ENCODE peak calls at places on chromosomes 7 and 10, in five cellular contexts. One of them, this sample, is unnamed.

GRCh38 chr10:118564652-118565051 is 30.8 kb downstream of the PRLHR start:
- DNase-seq in cardiac fibroblast: no peak
- DNase-seq in GM20000: no peak
- DNase-seq in epithelial cell of esophagus: peak; percentile 56
- DNase-seq in right lobe of liver: no peak
- DNase-seq in this sample: no peak

GRCh38 chr10:28983799-28984198 is 305.1 kb upstream of the LYZL1 start:
- DNase-seq in cardiac fibroblast: peak; percentile 42
- DNase-seq in GM20000: no peak
- DNase-seq in epithelial cell of esophagus: no peak
- DNase-seq in right lobe of liver: no peak
- DNase-seq in this sample: no peak

GRCh38 chr10:33240931-33241330 is 93.5 kb downstream of the NRP1 start:
- DNase-seq in cardiac fibroblast: peak; percentile 46
- DNase-seq in GM20000: no peak
- DNase-seq in epithelial cell of esophagus: no peak
- DNase-seq in right lobe of liver: no peak
- DNase-seq in this sample: no peak

GRCh38 chr10:113041324-113041723 is 91.3 kb downstream of the TCF7L2 start:
- DNase-seq in cardiac fibroblast: no peak
- DNase-seq in GM20000: no peak
- DNase-seq in epithelial cell of esophagus: no peak
- DNase-seq in right lobe of liver: no peak
- DNase-seq in this sample: no peak

GRCh38 chr7:142795339-142795863 is 24.6 kb downstream of the PRSS2 start:
- DNase-seq in cardiac fibroblast: no peak
- DNase-seq in GM20000: no peak
- DNase-seq in epithelial cell of esophagus: peak; percentile 5
- DNase-seq in right lobe of liver: no peak
- DNase-seq in this sample: no peak

GRCh38 chr10:100882251-100882643 is 30.5 kb upstream of the SLF2 start:
- DNase-seq in cardiac fibroblast: no peak
- DNase-seq in GM20000: no peak
- DNase-seq in epithelial cell of esophagus: no peak
- DNase-seq in right lobe of liver: no peak
- DNase-seq in this sample: no peak

GRCh38 chr7:43077732-43078391 is 34.6 kb upstream of the HECW1 start:
- DNase-seq in cardiac fibroblast: peak; percentile 50
- DNase-seq in GM20000: no peak
- DNase-seq in epithelial cell of esophagus: no peak
- DNase-seq in right lobe of liver: no peak
- DNase-seq in this sample: no peak

GRCh38 chr10:125844673-125845300 is 21.4 kb downstream of the BCCIP start:
- DNase-seq in cardiac fibroblast: no peak
- DNase-seq in GM20000: no peak
- DNase-seq in epithelial cell of esophagus: no peak
- DNase-seq in right lobe of liver: peak; percentile 73
- DNase-seq in this sample: no peak

GRCh38 chr10:43461950-43462349 is 25.0 kb downstream of the ZNF487 start:
- DNase-seq in cardiac fibroblast: peak; percentile 90
- DNase-seq in GM20000: peak; percentile 78
- DNase-seq in epithelial cell of esophagus: peak; percentile 84
- DNase-seq in right lobe of liver: no peak
- DNase-seq in this sample: no peak

GRCh38 chr10:14547826-14548225 is 217.1 kb upstream of the FRMD4A start:
- DNase-seq in cardiac fibroblast: no peak
- DNase-seq in GM20000: no peak
- DNase-seq in epithelial cell of esophagus: no peak
- DNase-seq in right lobe of liver: no peak
- DNase-seq in this sample: no peak
- TF ChIP-seq CTCF in cardiac fibroblast: no peak
- TF ChIP-seq CTCF in GM20000: no peak
- TF ChIP-seq CTCF in epithelial cell of esophagus: no peak
- TF ChIP-seq CTCF in right lobe of liver: no peak
- TF ChIP-seq CTCF in this sample: no peak

GRCh38 chr7:84946549-84946948 is 240.3 kb downstream of the SEMA3D start:
- DNase-seq in cardiac fibroblast: no peak
- DNase-seq in GM20000: no peak
- DNase-seq in epithelial cell of esophagus: no peak
- DNase-seq in right lobe of liver: no peak
- DNase-seq in this sample: no peak

GRCh38 chr7:84949067-84949466 is 237.8 kb downstream of the SEMA3D start:
- DNase-seq in cardiac fibroblast: peak; percentile 34
- DNase-seq in GM20000: no peak
- DNase-seq in epithelial cell of esophagus: peak; percentile 10
- DNase-seq in right lobe of liver: no peak
- DNase-seq in this sample: no peak

GRCh38 chr7:84949501-84949900 is 237.4 kb downstream of the SEMA3D start:
- DNase-seq in cardiac fibroblast: no peak
- DNase-seq in GM20000: no peak
- DNase-seq in epithelial cell of esophagus: no peak
- DNase-seq in right lobe of liver: no peak
- DNase-seq in this sample: no peak

GRCh38 chr7:84950836-84951235 is 236.0 kb downstream of the SEMA3D start:
- DNase-seq in cardiac fibroblast: peak; percentile 15
- DNase-seq in GM20000: no peak
- DNase-seq in epithelial cell of esophagus: peak; percentile 22
- DNase-seq in right lobe of liver: no peak
- DNase-seq in this sample: no peak

GRCh38 chr7:84948632-84949031 is 238.2 kb downstream of the SEMA3D start:
- DNase-seq in cardiac fibroblast: peak; percentile 19
- DNase-seq in GM20000: no peak
- DNase-seq in epithelial cell of esophagus: no peak
- DNase-seq in right lobe of liver: no peak
- DNase-seq in this sample: no peak
- TF ChIP-seq CTCF in cardiac fibroblast: no peak
- TF ChIP-seq CTCF in GM20000: no peak
- TF ChIP-seq CTCF in epithelial cell of esophagus: no peak
- TF ChIP-seq CTCF in right lobe of liver: no peak
- TF ChIP-seq CTCF in this sample: no peak

GRCh38 chr10:124677871-124678565 is 66.2 kb downstream of the FAM53B start:
- DNase-seq in cardiac fibroblast: peak; percentile 32
- DNase-seq in GM20000: no peak
- DNase-seq in epithelial cell of esophagus: peak; percentile 30
- DNase-seq in right lobe of liver: peak; percentile 42
- DNase-seq in this sample: peak; percentile 55

GRCh38 chr10:124677291-124677690 is 66.9 kb downstream of the FAM53B start:
- DNase-seq in cardiac fibroblast: no peak
- DNase-seq in GM20000: no peak
- DNase-seq in epithelial cell of esophagus: no peak
- DNase-seq in right lobe of liver: peak; percentile 49
- DNase-seq in this sample: peak; percentile 60

GRCh38 chr10:124680675-124681074 is 63.5 kb downstream of the FAM53B start:
- DNase-seq in cardiac fibroblast: no peak
- DNase-seq in GM20000: no peak
- DNase-seq in epithelial cell of esophagus: no peak
- DNase-seq in right lobe of liver: peak; percentile 68
- DNase-seq in this sample: peak; percentile 80

GRCh38 chr10:124679401-124679800 is 64.8 kb downstream of the FAM53B start:
- DNase-seq in cardiac fibroblast: no peak
- DNase-seq in GM20000: no peak
- DNase-seq in epithelial cell of esophagus: no peak
- DNase-seq in right lobe of liver: peak; percentile 45
- DNase-seq in this sample: peak; percentile 33

DNA sequence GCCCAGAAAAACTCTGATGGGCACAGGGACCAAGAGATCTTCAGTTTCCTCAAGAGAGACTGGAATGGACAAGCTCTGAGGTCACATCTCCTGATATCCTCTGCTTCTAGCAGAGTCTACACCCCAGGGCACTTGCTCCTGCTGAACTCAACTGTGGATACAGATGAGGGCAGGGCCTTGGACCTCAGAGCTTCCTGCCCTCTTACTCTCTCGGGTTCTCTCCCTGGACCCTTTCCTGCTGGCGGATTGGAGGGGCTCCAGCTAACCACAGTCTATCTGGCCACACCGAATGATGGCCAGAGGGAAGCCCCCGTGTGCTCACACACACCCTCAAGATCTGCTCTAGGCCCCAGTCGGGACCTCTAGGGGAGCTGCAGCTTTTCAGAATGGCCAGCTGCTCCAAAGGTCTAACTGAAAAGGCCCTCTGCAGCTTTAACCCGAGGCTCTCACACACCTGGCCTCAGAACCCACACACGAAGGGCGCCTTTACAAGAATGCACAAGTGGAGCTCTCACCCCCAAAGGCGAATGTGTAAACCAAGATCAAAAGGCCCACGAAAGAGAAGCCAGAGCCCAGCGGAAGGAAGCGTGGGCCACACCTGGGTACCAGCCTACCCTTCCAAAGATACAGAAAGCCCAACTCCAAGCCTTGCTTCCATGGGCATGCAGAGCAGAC is 65.5 kb downstream of the FAM53B start:
- DNase-seq in cardiac fibroblast: no peak
- DNase-seq in GM20000: no peak
- DNase-seq in epithelial cell of esophagus: no peak
- DNase-seq in right lobe of liver: peak; percentile 20
- DNase-seq in this sample: peak; percentile 20
- TF ChIP-seq CTCF in cardiac fibroblast: no peak
- TF ChIP-seq CTCF in GM20000: no peak
- TF ChIP-seq CTCF in epithelial cell of esophagus: no peak
- TF ChIP-seq CTCF in right lobe of liver: no peak
- TF ChIP-seq CTCF in this sample: no peak

GRCh38 chr10:88880287-88881094 is 446 bp downstream of the STAMBPL1 start:
- DNase-seq in cardiac fibroblast: peak; percentile 91
- DNase-seq in GM20000: peak; percentile 81
- DNase-seq in epithelial cell of esophagus: peak; percentile 74
- DNase-seq in right lobe of liver: peak; percentile 91
- DNase-seq in this sample: peak; percentile 91
- TF ChIP-seq CTCF in cardiac fibroblast: peak; percentile 27
- TF ChIP-seq CTCF in GM20000: no peak
- TF ChIP-seq CTCF in epithelial cell of esophagus: peak; percentile 23
- TF ChIP-seq CTCF in right lobe of liver: no peak
- TF ChIP-seq CTCF in this sample: peak; percentile 17

DNA sequence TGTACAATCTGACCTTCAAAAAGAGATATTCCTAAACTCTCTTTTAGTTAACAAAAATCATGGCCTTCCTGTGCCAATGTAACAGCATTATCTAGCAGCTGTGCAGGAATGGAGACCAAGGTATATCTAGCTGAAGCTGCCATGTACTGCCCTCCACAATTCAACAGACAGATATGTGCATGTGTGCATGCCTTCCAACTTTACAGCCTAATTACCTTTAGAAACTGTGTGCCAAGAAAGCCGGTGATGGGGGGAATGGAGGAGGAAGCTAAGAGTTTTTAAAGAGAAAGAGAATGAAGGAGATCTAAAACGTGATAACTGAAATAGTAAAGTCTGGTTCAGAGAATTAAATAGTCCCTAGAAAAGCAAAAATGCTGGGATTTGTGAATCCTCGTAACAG is 108.8 kb downstream of the UPF2 start:
- DNase-seq in cardiac fibroblast: no peak
- DNase-seq in GM20000: no peak
- DNase-seq in epithelial cell of esophagus: no peak
- DNase-seq in right lobe of liver: no peak
- DNase-seq in this sample: no peak
- TF ChIP-seq CTCF in cardiac fibroblast: no peak
- TF ChIP-seq CTCF in GM20000: no peak
- TF ChIP-seq CTCF in epithelial cell of esophagus: no peak
- TF ChIP-seq CTCF in right lobe of liver: no peak
- TF ChIP-seq CTCF in this sample: no peak

DNA sequence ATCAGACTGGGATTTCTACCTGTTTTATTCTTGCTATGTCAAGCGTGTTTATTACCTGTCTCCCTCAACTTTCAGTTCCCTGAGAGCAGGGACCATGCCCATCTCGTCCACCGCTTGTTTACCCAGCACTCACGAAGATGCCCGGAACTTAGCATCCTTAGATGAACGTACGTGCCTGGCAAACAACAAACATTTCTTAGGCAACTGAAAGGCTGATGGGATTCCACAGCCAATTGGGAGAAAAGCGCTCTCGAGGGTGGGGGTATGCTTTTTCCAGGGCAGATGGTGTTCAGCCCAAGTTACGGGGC is 365 bp upstream of the CHPF2 start:
- DNase-seq in cardiac fibroblast: peak; percentile 62
- DNase-seq in GM20000: peak; percentile 32
- DNase-seq in epithelial cell of esophagus: no peak
- DNase-seq in right lobe of liver: no peak
- DNase-seq in this sample: no peak
- TF ChIP-seq CTCF in cardiac fibroblast: no peak
- TF ChIP-seq CTCF in GM20000: no peak
- TF ChIP-seq CTCF in epithelial cell of esophagus: no peak
- TF ChIP-seq CTCF in right lobe of liver: no peak
- TF ChIP-seq CTCF in this sample: no peak

GRCh38 chr10:98567396-98567795 is 120.7 kb upstream of the HPS1 start:
- DNase-seq in cardiac fibroblast: no peak
- DNase-seq in GM20000: no peak
- DNase-seq in epithelial cell of esophagus: no peak
- DNase-seq in right lobe of liver: no peak
- DNase-seq in this sample: no peak
- TF ChIP-seq CTCF in cardiac fibroblast: no peak
- TF ChIP-seq CTCF in GM20000: no peak
- TF ChIP-seq CTCF in epithelial cell of esophagus: no peak
- TF ChIP-seq CTCF in right lobe of liver: no peak
- TF ChIP-seq CTCF in this sample: no peak

DNA sequence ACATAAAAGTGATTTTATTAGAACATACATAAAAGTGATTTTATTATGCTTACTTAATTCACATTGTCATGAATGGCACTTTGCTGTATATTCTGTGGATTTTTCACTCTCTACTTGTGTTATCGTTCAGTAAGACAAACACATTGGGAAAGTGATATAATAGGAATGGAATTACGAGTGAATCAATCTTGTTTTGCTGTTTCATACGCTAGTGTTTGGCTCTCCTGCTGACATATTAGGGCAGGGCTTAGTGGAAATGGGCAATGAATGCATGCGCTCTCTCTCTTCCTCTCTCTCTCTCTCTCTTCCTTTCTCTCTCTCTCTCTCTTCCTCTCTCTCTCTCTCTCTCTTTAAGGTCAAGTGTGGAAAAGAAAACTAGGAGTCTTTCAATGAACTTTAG is 561.2 kb downstream of the ACTR3B start:
- DNase-seq in cardiac fibroblast: no peak
- DNase-seq in GM20000: no peak
- DNase-seq in epithelial cell of esophagus: no peak
- DNase-seq in right lobe of liver: no peak
- DNase-seq in this sample: no peak
- TF ChIP-seq CTCF in cardiac fibroblast: no peak
- TF ChIP-seq CTCF in GM20000: no peak
- TF ChIP-seq CTCF in epithelial cell of esophagus: no peak
- TF ChIP-seq CTCF in right lobe of liver: no peak
- TF ChIP-seq CTCF in this sample: no peak

DNA sequence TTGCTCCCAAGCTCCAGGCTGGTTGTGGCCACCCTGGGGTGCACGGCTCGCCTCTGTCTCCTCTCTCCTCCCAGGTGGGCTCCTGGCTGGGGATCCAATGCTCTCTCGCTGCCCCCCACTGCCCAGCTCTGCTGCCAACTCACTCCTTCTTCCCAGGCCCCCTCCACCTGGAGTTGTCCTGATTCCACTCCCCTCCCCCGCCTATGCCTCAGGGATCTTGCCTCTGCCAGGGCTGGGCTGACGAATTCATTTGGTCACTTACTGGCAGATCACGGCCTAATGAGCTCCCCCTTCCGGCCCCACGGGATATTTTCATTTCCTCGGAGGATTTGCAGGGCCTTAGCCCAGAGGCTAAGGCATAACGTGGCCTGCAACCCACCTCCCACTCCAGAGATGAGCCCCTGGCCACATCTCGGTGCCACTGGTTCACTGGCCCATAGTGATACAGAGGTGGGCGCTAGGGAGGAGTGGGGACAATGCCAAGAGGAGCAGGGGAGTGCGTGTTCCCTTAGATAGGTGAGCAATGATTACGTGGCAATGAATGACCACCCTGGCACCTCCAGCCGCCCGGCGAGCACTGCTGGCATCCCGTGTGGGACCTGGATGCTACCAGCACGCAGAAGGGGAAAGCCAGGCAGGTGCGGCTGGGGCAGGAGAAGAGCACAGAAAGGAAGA is 344.6 kb upstream of the SHH start:
- DNase-seq in cardiac fibroblast: no peak
- DNase-seq in GM20000: no peak
- DNase-seq in epithelial cell of esophagus: peak; percentile 1
- DNase-seq in right lobe of liver: no peak
- DNase-seq in this sample: no peak
- TF ChIP-seq CTCF in cardiac fibroblast: no peak
- TF ChIP-seq CTCF in GM20000: no peak
- TF ChIP-seq CTCF in epithelial cell of esophagus: no peak
- TF ChIP-seq CTCF in right lobe of liver: peak; percentile 37
- TF ChIP-seq CTCF in this sample: no peak